ENCODE peak calls at places on chromosomes 4 and X, in six cellular contexts. U is body of pancreas, N is vagina, G is K562, J is HCT116, T is uterus. D is an unnamed sample.

GRCh38 chr4:76535603-76536380 is 100.8 kb downstream of the SHROOM3 start:
- DNase-seq in J (no peak), U (no peak), G (no peak), T (no peak), N (no peak), D (no peak)

GRCh38 chr4:152640058-152640921 is 39.5 kb downstream of the TMEM154 start:
- DNase-seq in G (peak; percentile 42), N (no peak), U (peak; percentile 29), T (no peak), J (no peak), D (peak; percentile 30)

GRCh38 chr4:87982446-87982845 is 6.9 kb downstream of the SPP1 start:
- DNase-seq in J (no peak), N (no peak), G (no peak), U (no peak), T (no peak), D (no peak)

GRCh38 chr4:112361181-112361791 is 64.1 kb downstream of the ALPK1 start:
- DNase-seq in N (no peak), T (no peak), J (no peak), G (no peak), U (no peak), D (no peak)

GRCh38 chrX:43702660-43703059 is 46.6 kb downstream of the MAOA start:
- DNase-seq in T (no peak), N (no peak), U (no peak), J (no peak), G (no peak), D (no peak)

GRCh38 chr4:10421344-10422055 is 35.7 kb downstream of the ZNF518B start:
- DNase-seq in U (no peak), T (no peak), G (no peak), J (no peak), N (no peak), D (no peak)

GRCh38 chr4:146943691-146944375 is 1.8 kb downstream of the TTC29 start:
- DNase-seq in T (no peak), U (no peak), G (no peak), J (no peak), N (no peak), D (no peak)

GRCh38 chrX:132858018-132858417 is 100.4 kb downstream of the HS6ST2 start:
- DNase-seq in T (no peak), N (no peak), J (no peak), G (no peak), U (no peak), D (no peak)

GRCh38 chr4:145939241-145939640 is 618 bp upstream of the ZNF827 start:
- DNase-seq in G (no peak), U (no peak), J (no peak), T (no peak), N (no peak), D (no peak)

GRCh38 chrX:43328358-43328946 is 327.6 kb upstream of the MAOA start:
- DNase-seq in G (no peak), N (no peak), J (no peak), U (no peak), T (no peak), D (peak; percentile 12)

GRCh38 chr4:182628000-182628399 is 289.2 kb downstream of the DCTD start:
- DNase-seq in N (no peak), J (no peak), T (no peak), U (no peak), G (no peak), D (no peak)

GRCh38 chr4:132195181-132195580 is 953.9 kb upstream of the PCDH10 start:
- DNase-seq in U (no peak), N (no peak), G (no peak), J (no peak), T (no peak), D (no peak)

DNA sequence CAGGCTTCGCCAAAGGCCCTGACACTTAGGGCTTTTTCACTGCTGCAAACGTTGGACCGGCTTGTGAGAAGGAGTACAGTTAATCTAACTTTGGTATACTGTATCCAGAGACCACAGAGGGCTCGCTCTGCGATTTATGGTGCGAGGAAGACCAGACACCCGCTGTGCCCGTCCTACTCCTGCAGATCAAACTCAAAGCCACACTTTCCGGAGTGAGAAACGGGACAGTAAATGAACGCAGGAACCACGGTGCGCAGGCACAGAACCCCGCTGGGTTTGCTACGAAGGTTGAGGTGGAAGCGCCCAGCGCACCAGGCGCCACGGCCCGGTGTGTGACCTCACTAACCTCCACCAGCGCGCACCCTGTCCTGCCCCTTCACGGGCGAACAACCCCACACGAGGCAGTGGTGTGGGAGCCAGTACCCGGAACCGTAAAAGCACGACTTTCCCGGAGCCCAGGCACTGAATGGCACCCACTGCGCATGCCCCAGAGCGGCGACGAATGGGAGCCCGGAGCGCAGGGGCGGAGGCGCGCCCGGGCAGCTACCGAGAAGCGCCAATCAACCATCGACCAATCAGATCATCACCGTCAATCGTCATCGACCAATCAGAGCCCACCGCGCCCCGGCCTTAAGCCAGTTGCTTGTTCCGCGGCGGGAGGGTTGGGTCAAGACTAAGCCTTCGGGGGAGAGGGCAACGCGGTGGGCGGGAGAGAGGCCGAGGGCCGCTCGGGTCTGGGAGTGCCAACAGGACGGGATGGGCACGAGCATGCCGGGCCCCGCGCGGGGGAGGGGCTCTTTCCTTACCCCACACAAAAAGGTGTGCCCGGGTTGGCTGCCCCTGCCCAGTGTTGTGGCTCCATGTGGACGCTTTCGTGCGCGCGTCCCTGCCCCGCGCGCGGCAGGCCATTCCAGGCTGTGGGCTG is 21.3 kb upstream of the WDR45 start:
- DNase-seq in U (peak; percentile 92), G (peak; percentile 98), T (peak; percentile 91), J (peak; percentile 85), N (no peak), D (peak; percentile 92)
- TF ChIP-seq POLR2A in U (peak; percentile 79), G (peak; percentile 89), T (peak; percentile 54), J (no peak), N (no peak), D (no peak)

GRCh38 chr4:121139533-121140222 is 24.4 kb downstream of the TNIP3 start:
- DNase-seq in T (no peak), G (no peak), U (no peak), J (no peak), N (no peak), D (no peak)

GRCh38 chr4:121143126-121143525 is 21.0 kb downstream of the TNIP3 start:
- DNase-seq in U (no peak), J (no peak), G (no peak), N (no peak), T (no peak), D (no peak)

GRCh38 chr4:121138014-121138413 is 26.1 kb downstream of the TNIP3 start:
- DNase-seq in T (no peak), N (no peak), G (no peak), J (no peak), U (no peak), D (no peak)

GRCh38 chr4:121140712-121141111 is 23.4 kb downstream of the TNIP3 start:
- DNase-seq in G (no peak), N (no peak), U (no peak), T (no peak), J (no peak), D (no peak)

DNA sequence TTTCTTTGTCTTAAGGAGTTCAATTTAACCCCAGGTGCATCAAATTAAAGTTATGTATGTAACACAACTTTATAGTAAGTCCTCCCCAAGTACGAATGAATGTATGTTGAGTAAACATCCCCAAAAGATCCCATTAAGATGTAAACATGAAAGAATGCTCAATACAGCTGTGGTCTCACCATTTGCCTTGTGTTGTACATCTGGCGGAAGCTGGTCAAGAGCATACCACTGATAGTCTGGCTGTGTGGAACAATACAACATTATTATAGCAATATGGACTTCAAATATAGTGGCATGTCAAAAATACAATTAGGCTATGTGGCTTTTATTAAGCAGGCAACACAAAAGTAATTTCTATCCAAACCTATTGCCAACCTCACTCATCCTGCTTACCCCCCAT is 25.7 kb downstream of the TNIP3 start:
- DNase-seq in G (no peak), J (no peak), U (no peak), T (no peak), N (no peak), D (no peak)
- H3K4me1 ChIP-seq in G (no peaks in the 10 kb centered on the region), J (no peaks in the 10 kb centered on the region), U (no peaks in the 10 kb centered on the region), T (no peaks in the 10 kb centered on the region), N (no peaks in the 10 kb centered on the region), D (no peaks in the 10 kb centered on the region)

GRCh38 chrX:88655460-88655859 is 91.6 kb upstream of the CPXCR1 start:
- DNase-seq in G (no peak), T (no peak), N (no peak), U (no peak), J (no peak), D (no peak)
- H3K27me3 ChIP-seq in G (no peaks in the 10 kb centered on the region), T (no peaks in the 10 kb centered on the region), N (no peaks in the 10 kb centered on the region), U (no peaks in the 10 kb centered on the region), J (no peaks in the 10 kb centered on the region), D (no peaks in the 10 kb centered on the region)

GRCh38 chr4:94208918-94209317 is 1.3 kb downstream of the SMARCAD1 start:
- DNase-seq in U (no peak), J (no peak), T (no peak), G (no peak), N (no peak), D (no peak)

GRCh38 chr4:94202769-94203168 is 4.9 kb upstream of the SMARCAD1 start:
- DNase-seq in U (no peak), G (no peak), N (no peak), T (no peak), J (no peak), D (no peak)

GRCh38 chr4:94208268-94208667 is 603 bp downstream of the SMARCAD1 start:
- DNase-seq in G (no peak), T (no peak), J (no peak), U (no peak), N (no peak), D (no peak)

GRCh38 chr4:94207469-94208224 is at the start of gene SMARCAD1:
- DNase-seq in T (peak; percentile 90), J (peak; percentile 95), G (peak; percentile 79), U (peak; percentile 89), N (no peak), D (peak; percentile 98)
- TF ChIP-seq POLR2A in T (no peak), J (no peak), G (peak; percentile 93), U (peak; percentile 71), N (no peak), D (no peak)

GRCh38 chrX:67674741-67675140 is 130.9 kb downstream of the AR start:
- DNase-seq in G (no peak), U (no peak), T (no peak), N (no peak), J (no peak), D (no peak)

DNA sequence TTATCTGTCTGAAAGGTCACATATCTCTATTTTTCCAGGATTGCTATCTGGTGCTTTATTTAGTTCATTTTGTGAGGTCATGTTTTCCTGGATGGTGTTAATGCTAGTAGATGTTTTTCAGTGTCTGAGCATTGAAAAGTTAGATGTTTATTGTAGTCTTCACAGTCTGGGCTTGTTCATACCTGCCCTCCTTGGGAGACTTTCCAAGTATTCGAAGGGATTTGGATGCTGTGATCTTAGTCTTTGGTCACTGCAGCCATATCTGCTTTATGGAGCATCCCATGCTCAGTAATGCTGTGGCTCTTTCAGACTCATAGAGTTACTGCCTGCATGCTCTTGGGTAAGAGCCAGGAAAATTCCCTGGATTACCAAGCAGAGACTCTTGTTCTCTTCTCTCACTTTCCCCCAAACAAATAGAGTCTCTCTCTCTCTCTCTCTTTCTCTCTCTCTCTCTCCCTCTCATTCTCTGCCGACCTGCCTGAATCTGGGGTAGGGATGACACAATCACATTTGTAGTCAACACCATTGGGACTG is 130.0 kb downstream of the AR start:
- DNase-seq in T (no peak), G (no peak), J (no peak), N (no peak), U (no peak), D (no peak)
- H3K4me1 ChIP-seq in T (no peaks in the 10 kb centered on the region), G (no peaks in the 10 kb centered on the region), J (no peaks in the 10 kb centered on the region), N (no peaks in the 10 kb centered on the region), U (no peaks in the 10 kb centered on the region), D (no peaks in the 10 kb centered on the region)

GRCh38 chr4:24867766-24868296 is 45.0 kb downstream of the CCDC149 start:
- DNase-seq in U (no peak), T (no peak), G (no peak), J (no peak), N (no peak), D (no peak)
- H3K27me3 ChIP-seq in U (no peaks in the 10 kb centered on the region), T (no peaks in the 10 kb centered on the region), G (peaks cover 13% of the 10 kb centered on the region), J (no peaks in the 10 kb centered on the region), N (no peaks in the 10 kb centered on the region), D (no peaks in the 10 kb centered on the region)

GRCh38 chr4:8100696-8101095 is 57.9 kb downstream of the ABLIM2 start:
- DNase-seq in J (no peak), U (no peak), T (no peak), N (no peak), G (no peak), D (no peak)
- TF ChIP-seq POLR2A in J (no peak), U (no peak), T (no peak), N (no peak), G (no peak), D (no peak)